ENCODE peak calls at places on chromosomes 3 and 15, in ten cellular contexts. X is small intestine; V is A673; I is CD8-positive, alpha-beta memory T cell; D is mesenchymal stem cell; N is fibroblast of lung; F is H9; J is OCI-LY7; W is right atrium auricular region; M is CD8-positive, alpha-beta T cell. G is an unnamed sample.

GRCh38 chr3:63911395-63911900 is 735 bp downstream of the SCAANT1 start:
- DNase-seq in M (no peak), W (no peak), X (no peak), N (peak; percentile 19), V (no peak), D (no peak), I (no peak), F (no peak), J (no peak), G (no peak)

GRCh38 chr3:128863560-128863959 is 15.9 kb upstream of the ACAD9 start:
- DNase-seq in W (no peak), J (no peak), M (no peak), D (no peak), X (no peak), V (no peak), I (no peak), F (no peak), N (no peak), G (no peak)

GRCh38 chr15:70098170-70098460 is 398 bp upstream of the TLE3 start:
- DNase-seq in V (no peak), F (no peak), M (no peak), I (no peak), W (no peak), N (no peak), X (no peak), D (no peak), J (no peak), G (no peak)

GRCh38 chr3:44078863-44079262 is 162.8 kb upstream of the TOPAZ1 start:
- DNase-seq in W (no peak), F (no peak), M (no peak), V (no peak), J (no peak), X (no peak), I (no peak), D (no peak), N (no peak), G (no peak)

GRCh38 chr15:58566029-58566428 is 134.2 kb downstream of the LIPC start:
- DNase-seq in W (no peak), V (no peak), J (no peak), N (no peak), D (no peak), I (no peak), M (no peak), F (no peak), X (no peak), G (no peak)

GRCh38 chr15:53197426-53197839 is 407.3 kb upstream of the ONECUT1 start:
- DNase-seq in J (peak; percentile 37), M (no peak), F (peak; percentile 87), D (peak; percentile 2), W (no peak), V (peak; percentile 75), X (peak; percentile 53), I (peak; percentile 1), N (peak; percentile 32), G (peak; percentile 39)

GRCh38 chr15:34241376-34242350 is 16.8 kb downstream of the EMC4 start:
- DNase-seq in M (peak; percentile 31), W (no peak), I (no peak), V (peak; percentile 31), N (peak; percentile 37), X (peak; percentile 57), J (peak; percentile 57), D (peak; percentile 55), F (no peak), G (no peak)

GRCh38 chr3:173933113-173933512 is 535.6 kb downstream of the NLGN1 start:
- DNase-seq in X (no peak), M (no peak), N (no peak), I (no peak), F (no peak), J (no peak), D (no peak), W (no peak), V (peak; percentile 12), G (no peak)

GRCh38 chr3:135513106-135514063 is 452.1 kb upstream of the PPP2R3A start:
- DNase-seq in I (no peak), N (peak; percentile 64), W (no peak), V (peak; percentile 60), D (peak; percentile 71), M (no peak), J (no peak), X (no peak), F (peak; percentile 44), G (no peak)

GRCh38 chr3:59809750-59810444 is 760.1 kb upstream of the CFAP20DC start:
- DNase-seq in F (no peak), D (peak; percentile 8), J (peak; percentile 24), V (peak; percentile 19), I (no peak), W (no peak), N (peak; percentile 51), M (no peak), X (peak; percentile 39), G (no peak)

GRCh38 chr3:133835961-133836360 is 30.3 kb downstream of the SRPRB start:
- DNase-seq in I (no peak), F (peak; percentile 9), V (no peak), J (no peak), W (peak; percentile 13), D (no peak), M (no peak), N (no peak), X (no peak), G (no peak)

GRCh38 chr3:54954516-54954915 is 26.7 kb upstream of the LRTM1 start:
- DNase-seq in F (peak; percentile 48), M (no peak), V (no peak), D (no peak), W (no peak), N (peak; percentile 40), I (no peak), J (no peak), X (no peak), G (no peak)

GRCh38 chr3:119858957-119859356 is 77.1 kb downstream of the NR1I2 start:
- DNase-seq in F (no peak), M (no peak), N (no peak), I (no peak), J (no peak), W (no peak), V (no peak), X (no peak), D (no peak), G (no peak)

GRCh38 chr3:140731440-140732119 is 53.7 kb downstream of the TRIM42 start:
- DNase-seq in M (no peak), I (no peak), F (no peak), D (no peak), N (no peak), V (no peak), X (no peak), J (peak; percentile 47), W (no peak), G (no peak)

GRCh38 chr3:178244653-178245384 is 291.4 kb upstream of the KCNMB2 start:
- DNase-seq in X (no peak), W (no peak), N (no peak), J (no peak), D (no peak), F (no peak), V (no peak), I (no peak), M (no peak), G (no peak)

GRCh38 chr3:124779116-124779515 is 48.9 kb downstream of the UMPS start:
- DNase-seq in J (no peak), W (no peak), D (no peak), X (no peak), V (no peak), M (no peak), F (no peak), I (no peak), N (no peak), G (no peak)

GRCh38 chr3:124778061-124778460 is 47.8 kb downstream of the UMPS start:
- DNase-seq in M (no peak), D (no peak), W (no peak), V (peak; percentile 73), N (no peak), X (no peak), F (no peak), I (no peak), J (no peak), G (no peak)

GRCh38 chr3:124775776-124776336 is 45.6 kb downstream of the UMPS start:
- DNase-seq in N (no peak), M (no peak), J (no peak), F (no peak), W (no peak), V (no peak), I (no peak), D (no peak), X (no peak), G (no peak)

GRCh38 chr3:124774841-124775402 is 44.7 kb downstream of the UMPS start:
- DNase-seq in I (no peak), X (no peak), D (no peak), F (no peak), M (no peak), N (no peak), J (no peak), V (no peak), W (no peak), G (no peak)

GRCh38 chr3:124776856-124777255 is 46.6 kb downstream of the UMPS start:
- DNase-seq in J (no peak), X (no peak), V (no peak), N (no peak), I (no peak), D (no peak), F (no peak), M (no peak), W (no peak), G (no peak)
- H3K4me1 ChIP-seq in J (no peaks in the 10 kb centered on the region), X (peaks cover 5% of the 10 kb centered on the region), V (peaks cover 75% of the 10 kb centered on the region), N (peaks cover 43% of the 10 kb centered on the region), I (no peaks in the 10 kb centered on the region), D (peaks cover 52% of the 10 kb centered on the region), F (peaks cover 16% of the 10 kb centered on the region), M (peaks cover 5% of the 10 kb centered on the region), W (no peaks in the 10 kb centered on the region), G (peaks cover 33% of the 10 kb centered on the region)

GRCh38 chr15:67135494-67135893 is 70.1 kb downstream of the SMAD3 start:
- DNase-seq in J (peak; percentile 14), D (peak; percentile 80), M (no peak), W (no peak), V (no peak), I (no peak), N (peak; percentile 78), X (peak; percentile 85), F (no peak), G (no peak)
- H3K4me1 ChIP-seq in J (peaks cover 68% of the 10 kb centered on the region), D (peaks cover 36% of the 10 kb centered on the region), M (peaks cover 43% of the 10 kb centered on the region), W (no peaks in the 10 kb centered on the region), V (peaks cover 38% of the 10 kb centered on the region), I (peaks cover 88% of the 10 kb centered on the region), N (peaks cover 83% of the 10 kb centered on the region), X (peaks cover 48% of the 10 kb centered on the region), F (peaks cover 9% of the 10 kb centered on the region), G (peaks cover 34% of the 10 kb centered on the region)

DNA sequence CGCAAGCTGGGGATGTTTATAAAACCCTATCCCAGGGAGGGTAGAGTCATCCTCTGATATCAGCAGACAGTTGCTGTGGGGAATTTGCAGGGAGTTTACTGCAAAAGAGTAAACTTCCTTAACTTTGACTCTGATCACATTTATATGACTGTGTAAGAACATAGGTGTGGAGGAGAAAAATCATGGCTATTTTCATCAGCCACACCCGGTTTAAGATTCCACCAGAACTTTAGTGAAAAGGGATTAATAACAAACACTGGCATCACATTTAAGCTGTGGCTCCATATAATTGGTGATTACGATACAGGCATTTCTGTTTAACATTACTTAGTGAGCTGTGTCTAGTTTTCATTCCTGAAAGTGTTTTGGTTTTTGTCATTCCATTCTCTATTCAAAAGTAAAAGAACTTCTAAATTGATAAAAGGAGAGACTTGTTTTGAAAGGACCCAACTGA is 143.0 kb downstream of the MYLK start:
- DNase-seq in V (no peak), X (no peak), D (peak; percentile 52), I (no peak), M (no peak), W (no peak), J (no peak), F (no peak), N (peak; percentile 51), G (no peak)
- H3K4me1 ChIP-seq in V (no peaks in the 10 kb centered on the region), X (no peaks in the 10 kb centered on the region), D (peaks cover 16% of the 10 kb centered on the region), I (no peaks in the 10 kb centered on the region), M (no peaks in the 10 kb centered on the region), W (no peaks in the 10 kb centered on the region), J (no peaks in the 10 kb centered on the region), F (no peaks in the 10 kb centered on the region), N (peaks cover 45% of the 10 kb centered on the region), G (no peaks in the 10 kb centered on the region)

GRCh38 chr3:157905885-157906284 is 200.3 kb downstream of the SHOX2 start:
- DNase-seq in W (no peak), J (no peak), N (no peak), V (no peak), M (no peak), D (no peak), X (no peak), I (no peak), F (no peak), G (no peak)
- H3K4me1 ChIP-seq in W (no peaks in the 10 kb centered on the region), J (no peaks in the 10 kb centered on the region), N (no peaks in the 10 kb centered on the region), V (no peaks in the 10 kb centered on the region), M (no peaks in the 10 kb centered on the region), D (no peaks in the 10 kb centered on the region), X (no peaks in the 10 kb centered on the region), I (no peaks in the 10 kb centered on the region), F (no peaks in the 10 kb centered on the region), G (no peaks in the 10 kb centered on the region)